ENCODE peak calls at places on chromosomes 4 and X, in four cellular contexts. O is K562, P is HepG2, E is H1. F is an unnamed sample.

GRCh38 chr4:147477439-147477838 is 3.5 kb upstream of the EDNRA start:
- DNase-seq in O (no peak), P (no peak), E (no peak), F (no peak)

GRCh38 chr4:66741081-66741480 is 804.2 kb downstream of the CENPC start:
- DNase-seq in O (no peak), P (no peak), E (no peak), F (no peak)

GRCh38 chrX:151419748-151420147 is 22.7 kb downstream of the VMA21 start:
- DNase-seq in O (no peak), P (no peak), E (no peak), F (no peak)

GRCh38 chr4:66565796-66566195 is 895.5 kb upstream of the EPHA5 start:
- DNase-seq in O (no peak), P (no peak), E (no peak), F (no peak)

GRCh38 chr4:58809948-58810347 is 1699.8 kb upstream of the IGFBP7 start:
- DNase-seq in O (no peak), P (no peak), E (no peak), F (no peak)

GRCh38 chr4:5887361-5888221 is 5.3 kb downstream of the CRMP1 start:
- DNase-seq in O (no peak), P (no peak), E (no peak), F (no peak)

GRCh38 chr4:15002659-15003440 is 569 bp downstream of the CPEB2 start:
- DNase-seq in O (peak; percentile 64), P (peak; percentile 29), E (no peak), F (peak; percentile 25)

GRCh38 chrX:2320580-2321327 is 180.0 kb downstream of the DHRSX start:
- DNase-seq in O (no peak), P (peak; percentile 97), E (no peak), F (no peak)

GRCh38 chr4:37802068-37802666 is 24.3 kb upstream of the PGM2 start:
- DNase-seq in O (peak; percentile 24), P (peak; percentile 78), E (no peak), F (no peak)

GRCh38 chrX:37986893-37987292 is 19.5 kb upstream of the SYTL5 start:
- DNase-seq in O (no peak), P (peak; percentile 10), E (no peak), F (no peak)

GRCh38 chr4:122679317-122679716 is 53.2 kb upstream of the BBS12 start:
- DNase-seq in O (no peak), P (no peak), E (no peak), F (no peak)

GRCh38 chr4:102388636-102389035 is 43.4 kb upstream of the SLC39A8 start:
- DNase-seq in O (no peak), P (no peak), E (no peak), F (no peak)

GRCh38 chr4:148469938-148470337 is 27.7 kb upstream of the NR3C2 start:
- DNase-seq in O (no peak), P (no peak), E (no peak), F (no peak)

GRCh38 chr4:169869487-169869886 is 111.7 kb upstream of the HPF1 start:
- DNase-seq in O (no peak), P (no peak), E (no peak), F (no peak)

GRCh38 chr4:78693777-78694456 is 82.2 kb upstream of the BMP2K start:
- DNase-seq in O (peak; percentile 46), P (no peak), E (no peak), F (no peak)

GRCh38 chrX:130114141-130114561 is 3.9 kb upstream of the ELF4 start:
- DNase-seq in O (peak; percentile 39), P (no peak), E (no peak), F (no peak)

GRCh38 chr4:88382621-88383020 is 4.0 kb downstream of the HERC6 start:
- DNase-seq in O (no peak), P (no peak), E (no peak), F (peak; percentile 84)

GRCh38 chrX:14936561-14936960 is 63.3 kb downstream of the MOSPD2 start:
- DNase-seq in O (peak; percentile 15), P (no peak), E (no peak), F (no peak)

DNA sequence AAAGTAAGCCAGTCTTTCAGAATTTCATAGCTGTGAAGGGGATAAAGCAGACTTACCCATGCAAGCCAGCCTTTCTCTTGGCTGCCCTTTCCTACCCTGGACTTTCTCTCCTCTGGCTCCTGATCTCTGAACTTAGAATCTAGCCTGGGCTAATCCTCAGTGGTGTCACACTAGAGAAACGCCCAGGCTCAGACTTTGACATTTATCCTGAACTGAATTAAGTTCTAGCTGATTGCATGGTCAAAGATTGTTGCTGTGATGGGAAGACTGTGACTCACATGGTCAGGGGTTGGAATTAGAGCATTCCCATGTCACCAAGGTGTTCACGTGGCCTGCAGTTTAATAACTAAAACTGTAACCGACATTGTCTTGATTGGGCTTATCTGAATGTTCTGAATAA is 469.5 kb upstream of the FAT1 start:
- DNase-seq in O (no peak), P (no peak), E (no peak), F (no peak)
- TF ChIP-seq BRCA1 in O (no peak), P (no peak), E (no peak), F (no peak)

DNA sequence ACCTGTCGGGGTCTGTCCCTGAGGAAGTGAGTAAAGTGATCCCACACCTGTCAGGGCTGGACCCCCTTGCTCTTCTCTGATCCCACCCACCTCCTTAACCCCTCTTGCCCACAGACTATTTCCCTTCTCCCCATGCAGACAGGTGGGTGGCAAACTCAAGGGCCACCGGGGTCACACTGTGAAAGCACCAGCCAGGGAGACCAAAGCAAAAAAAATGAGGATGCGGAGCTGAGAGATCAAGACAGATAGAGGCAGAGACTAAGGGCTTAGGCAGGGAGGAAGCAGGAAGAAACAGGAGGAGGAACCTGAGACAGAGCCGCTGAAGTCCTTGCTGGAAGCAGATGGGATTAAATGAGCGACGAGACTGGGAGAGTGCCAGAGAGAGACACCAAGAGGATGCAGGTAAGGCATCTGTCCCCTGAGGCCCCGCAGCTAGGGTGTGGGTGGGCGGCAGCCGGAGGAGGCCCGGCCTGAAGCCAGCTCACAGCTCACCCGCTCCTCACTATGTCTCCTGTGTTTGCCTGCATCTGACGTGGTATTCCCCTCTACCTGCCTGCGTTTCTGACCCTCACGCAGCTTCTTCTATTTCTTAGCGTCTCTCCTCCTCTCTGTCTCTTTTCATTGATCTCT is 7.2 kb downstream of the TIMM17B start:
- DNase-seq in O (no peak), P (no peak), E (no peak), F (no peak)
- TF ChIP-seq BRCA1 in O (no peak), P (no peak), E (no peak), F (no peak)

GRCh38 chr4:73308286-73308685 is 49.7 kb upstream of the ANKRD17 start:
- DNase-seq in O (no peak), P (peak; percentile 24), E (no peak), F (no peak)
- TF ChIP-seq BRCA1 in O (no peak), P (no peak), E (no peak), F (no peak)

DNA sequence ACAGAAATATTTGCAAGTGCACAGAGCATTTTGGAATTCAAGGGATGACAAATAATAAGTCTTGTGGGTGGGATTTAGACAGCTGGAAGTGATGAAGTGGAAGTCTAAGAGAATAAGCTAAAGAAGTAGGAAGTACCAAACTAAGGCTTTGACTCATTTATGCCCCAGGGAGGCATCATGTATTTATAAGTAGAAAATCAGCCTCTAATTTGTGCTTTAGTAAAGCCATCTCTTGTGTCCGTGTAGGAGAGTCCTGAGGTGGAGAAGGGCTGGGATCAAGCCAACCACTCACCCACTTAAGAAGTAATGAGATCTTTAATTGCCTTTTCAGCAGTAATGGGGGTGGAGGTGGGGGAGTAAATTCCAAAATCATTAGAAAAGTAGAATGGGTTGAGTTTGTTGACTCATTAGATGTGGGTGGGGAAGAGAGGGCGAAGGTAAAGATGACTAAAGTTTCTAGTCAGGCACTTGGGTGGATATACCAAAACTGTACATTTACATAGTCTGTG is 356.7 kb downstream of the STIM2 start:
- DNase-seq in O (no peak), P (no peak), E (no peak), F (no peak)
- TF ChIP-seq BRCA1 in O (no peak), P (no peak), E (no peak), F (no peak)

DNA sequence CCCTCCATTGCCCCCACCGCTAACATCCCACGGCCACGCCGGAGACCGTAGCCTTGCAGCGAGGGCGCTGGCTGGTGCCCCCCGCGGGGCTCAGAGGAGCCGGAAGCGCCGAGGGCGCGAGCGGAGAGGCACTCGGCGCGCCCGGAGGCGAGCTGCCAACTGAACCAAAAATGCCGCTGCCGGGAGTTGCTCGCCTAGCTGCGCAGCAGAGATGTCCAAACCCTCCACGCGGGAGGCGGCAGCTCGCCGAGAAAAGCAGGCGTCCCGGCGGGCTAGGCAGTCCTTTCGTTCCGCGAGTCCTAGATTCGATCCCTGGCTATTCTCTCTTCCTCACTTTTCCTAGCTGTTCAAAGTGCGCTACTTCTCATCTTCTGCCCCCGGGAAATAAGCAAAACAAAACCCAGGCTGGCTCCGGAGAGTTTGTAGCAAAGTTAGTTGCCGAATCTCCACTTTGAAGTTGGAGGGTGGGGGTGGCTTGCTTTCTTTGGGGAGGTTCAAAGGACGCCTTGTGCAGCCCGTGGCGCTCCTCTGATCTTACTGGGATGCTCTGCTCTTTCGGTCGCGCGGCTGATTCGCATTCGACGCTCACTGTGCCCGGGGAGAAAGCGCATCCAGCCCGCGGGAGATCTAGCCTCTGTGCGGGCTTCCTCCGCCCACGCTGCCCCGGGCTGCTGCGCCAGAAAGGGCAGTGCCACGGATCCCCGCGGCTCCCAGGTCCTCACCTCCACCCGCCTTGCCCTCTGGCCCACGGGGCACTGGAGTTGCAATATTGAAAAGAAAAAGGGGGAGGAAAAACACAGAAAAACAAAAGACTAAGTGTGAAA is 677 bp downstream of the NKX6-1 start:
- DNase-seq in O (no peak), P (no peak), E (no peak), F (no peak)
- TF ChIP-seq BRCA1 in O (no peak), P (no peak), E (no peak), F (no peak)

GRCh38 chr4:74391890-74392478 is 27.0 kb downstream of the EREG start:
- DNase-seq in O (no peak), P (no peak), E (no peak), F (no peak)

GRCh38 chr4:74397748-74398426 is 32.9 kb downstream of the EREG start:
- DNase-seq in O (no peak), P (no peak), E (no peak), F (no peak)

GRCh38 chr4:74395633-74396032 is 30.7 kb downstream of the EREG start:
- DNase-seq in O (no peak), P (no peak), E (no peak), F (no peak)

GRCh38 chr4:74391346-74391745 is 26.4 kb downstream of the EREG start:
- DNase-seq in O (no peak), P (no peak), E (no peak), F (no peak)

DNA sequence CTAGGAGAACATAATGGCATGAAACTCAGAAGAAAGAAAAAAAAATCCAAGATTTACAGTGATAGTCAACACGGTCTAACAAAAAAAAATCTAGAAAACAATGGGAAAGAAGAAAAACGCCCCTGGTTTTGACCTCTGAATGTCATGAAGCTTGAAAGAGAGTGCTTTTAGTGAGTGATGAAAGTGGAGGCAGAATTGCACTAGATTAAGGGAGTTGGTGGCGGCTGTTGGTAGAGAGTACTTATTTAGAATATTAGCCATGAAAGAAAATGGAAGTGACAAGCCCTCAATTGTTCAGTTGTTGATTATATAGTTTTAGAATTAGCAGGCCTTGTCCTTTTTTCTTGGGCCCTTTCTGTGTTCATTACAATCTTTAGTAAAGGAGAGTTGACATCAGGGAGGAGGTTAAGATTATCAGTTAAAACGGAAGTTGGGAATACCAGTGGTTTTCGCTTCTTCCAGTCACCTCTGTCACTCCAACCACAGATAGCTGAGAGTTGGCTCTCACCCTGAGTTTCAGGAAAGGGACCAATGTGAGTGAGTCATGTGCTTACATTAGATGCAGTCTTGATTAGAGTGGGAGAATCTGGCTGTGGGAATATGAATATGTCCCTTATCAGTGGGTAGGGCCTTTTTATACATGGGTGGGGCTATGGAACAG is 29.7 kb downstream of the EREG start:
- DNase-seq in O (peak; percentile 27), P (no peak), E (no peak), F (no peak)
- TF ChIP-seq BRCA1 in O (no peak), P (no peak), E (no peak), F (no peak)

F was measured in GM12878.